ENCODE peak calls at places on chromosomes 7 and 10, in ten cellular contexts. One of them, this sample, is unnamed.

GRCh38 chr7:16774986-16775385 is 21.4 kb downstream of the TSPAN13 start:
- DNase-seq in sigmoid colon: no peak
- DNase-seq in transverse colon: no peak
- DNase-seq in A549: no peak
- DNase-seq in HepG2: no peak
- DNase-seq in upper lobe of left lung: no peak
- DNase-seq in ovary: no peak
- DNase-seq in tibial nerve: no peak
- DNase-seq in GM12878: no peak
- DNase-seq in K562: no peak
- DNase-seq in this sample: no peak

GRCh38 chr10:29306688-29307087 is 17.8 kb downstream of the LYZL1 start:
- DNase-seq in sigmoid colon: no peak
- DNase-seq in transverse colon: no peak
- DNase-seq in A549: no peak
- DNase-seq in HepG2: no peak
- DNase-seq in upper lobe of left lung: no peak
- DNase-seq in ovary: no peak
- DNase-seq in tibial nerve: no peak
- DNase-seq in GM12878: no peak
- DNase-seq in K562: no peak
- DNase-seq in this sample: no peak

GRCh38 chr10:113005380-113005779 is 55.3 kb downstream of the TCF7L2 start:
- DNase-seq in sigmoid colon: no peak
- DNase-seq in transverse colon: no peak
- DNase-seq in A549: no peak
- DNase-seq in HepG2: no peak
- DNase-seq in upper lobe of left lung: no peak
- DNase-seq in ovary: no peak
- DNase-seq in tibial nerve: no peak
- DNase-seq in GM12878: no peak
- DNase-seq in K562: no peak
- DNase-seq in this sample: no peak

GRCh38 chr7:107151538-107151937 is 17.3 kb upstream of the HBP1 start:
- DNase-seq in sigmoid colon: no peak
- DNase-seq in transverse colon: no peak
- DNase-seq in A549: no peak
- DNase-seq in HepG2: no peak
- DNase-seq in upper lobe of left lung: no peak
- DNase-seq in ovary: no peak
- DNase-seq in tibial nerve: no peak
- DNase-seq in GM12878: no peak
- DNase-seq in K562: no peak
- DNase-seq in this sample: no peak

GRCh38 chr10:53284615-53285182 is 512.1 kb upstream of the MBL2 start:
- DNase-seq in sigmoid colon: no peak
- DNase-seq in transverse colon: no peak
- DNase-seq in A549: no peak
- DNase-seq in HepG2: no peak
- DNase-seq in upper lobe of left lung: no peak
- DNase-seq in ovary: no peak
- DNase-seq in tibial nerve: no peak
- DNase-seq in GM12878: no peak
- DNase-seq in K562: no peak
- DNase-seq in this sample: no peak

GRCh38 chr10:102678842-102679289 is 34.6 kb downstream of the TRIM8 start:
- DNase-seq in sigmoid colon: peak; percentile 69
- DNase-seq in transverse colon: peak; percentile 71
- DNase-seq in A549: peak; percentile 74
- DNase-seq in HepG2: peak; percentile 76
- DNase-seq in upper lobe of left lung: peak; percentile 88
- DNase-seq in ovary: peak; percentile 75
- DNase-seq in tibial nerve: peak; percentile 53
- DNase-seq in GM12878: no peak
- DNase-seq in K562: peak; percentile 76
- DNase-seq in this sample: peak; percentile 81

GRCh38 chr7:45292481-45292880 is 134.9 kb downstream of the RAMP3 start:
- DNase-seq in sigmoid colon: no peak
- DNase-seq in transverse colon: no peak
- DNase-seq in A549: no peak
- DNase-seq in HepG2: no peak
- DNase-seq in upper lobe of left lung: no peak
- DNase-seq in ovary: no peak
- DNase-seq in tibial nerve: no peak
- DNase-seq in GM12878: no peak
- DNase-seq in K562: no peak
- DNase-seq in this sample: peak; percentile 30

GRCh38 chr7:68224041-68224534 is 1227.5 kb downstream of the TYW1 start:
- DNase-seq in sigmoid colon: no peak
- DNase-seq in transverse colon: no peak
- DNase-seq in A549: no peak
- DNase-seq in HepG2: no peak
- DNase-seq in upper lobe of left lung: peak; percentile 7
- DNase-seq in ovary: no peak
- DNase-seq in tibial nerve: peak; percentile 5
- DNase-seq in GM12878: no peak
- DNase-seq in K562: no peak
- DNase-seq in this sample: peak; percentile 79

GRCh38 chr7:17690030-17690429 is 250.3 kb downstream of the SNX13 start:
- DNase-seq in sigmoid colon: no peak
- DNase-seq in transverse colon: no peak
- DNase-seq in A549: no peak
- DNase-seq in HepG2: no peak
- DNase-seq in upper lobe of left lung: no peak
- DNase-seq in ovary: no peak
- DNase-seq in tibial nerve: no peak
- DNase-seq in GM12878: peak; percentile 11
- DNase-seq in K562: peak; percentile 14
- DNase-seq in this sample: no peak

GRCh38 chr7:149799397-149800168 is 26.2 kb upstream of the ZNF467 start:
- DNase-seq in sigmoid colon: no peak
- DNase-seq in transverse colon: peak; percentile 54
- DNase-seq in A549: no peak
- DNase-seq in HepG2: peak; percentile 35
- DNase-seq in upper lobe of left lung: peak; percentile 38
- DNase-seq in ovary: peak; percentile 44
- DNase-seq in tibial nerve: peak; percentile 12
- DNase-seq in GM12878: no peak
- DNase-seq in K562: peak; percentile 70
- DNase-seq in this sample: peak; percentile 75

GRCh38 chr10:122127943-122128342 is 139.0 kb downstream of the TACC2 start:
- DNase-seq in sigmoid colon: no peak
- DNase-seq in transverse colon: no peak
- DNase-seq in A549: no peak
- DNase-seq in HepG2: no peak
- DNase-seq in upper lobe of left lung: no peak
- DNase-seq in ovary: no peak
- DNase-seq in tibial nerve: no peak
- DNase-seq in GM12878: no peak
- DNase-seq in K562: no peak
- DNase-seq in this sample: no peak

GRCh38 chr10:132904169-132904813 is 38.1 kb downstream of the CFAP46 start:
- DNase-seq in sigmoid colon: peak; percentile 49
- DNase-seq in transverse colon: no peak
- DNase-seq in A549: peak; percentile 76
- DNase-seq in HepG2: peak; percentile 39
- DNase-seq in upper lobe of left lung: peak; percentile 43
- DNase-seq in ovary: peak; percentile 12
- DNase-seq in tibial nerve: no peak
- DNase-seq in GM12878: no peak
- DNase-seq in K562: peak; percentile 43
- DNase-seq in this sample: peak; percentile 90

GRCh38 chr10:127376071-127376470 is 173.0 kb upstream of the NPS start:
- DNase-seq in sigmoid colon: no peak
- DNase-seq in transverse colon: no peak
- DNase-seq in A549: no peak
- DNase-seq in HepG2: no peak
- DNase-seq in upper lobe of left lung: no peak
- DNase-seq in ovary: no peak
- DNase-seq in tibial nerve: no peak
- DNase-seq in GM12878: no peak
- DNase-seq in K562: no peak
- DNase-seq in this sample: no peak

GRCh38 chr10:32367793-32368453 is 21.0 kb upstream of the EPC1 start:
- DNase-seq in sigmoid colon: peak; percentile 83
- DNase-seq in transverse colon: peak; percentile 84
- DNase-seq in A549: no peak
- DNase-seq in HepG2: peak; percentile 54
- DNase-seq in upper lobe of left lung: no peak
- DNase-seq in ovary: peak; percentile 81
- DNase-seq in tibial nerve: peak; percentile 67
- DNase-seq in GM12878: no peak
- DNase-seq in K562: peak; percentile 77
- DNase-seq in this sample: peak; percentile 46

GRCh38 chr10:121891103-121891502 is 36.7 kb downstream of the ATE1 start:
- DNase-seq in sigmoid colon: no peak
- DNase-seq in transverse colon: no peak
- DNase-seq in A549: no peak
- DNase-seq in HepG2: no peak
- DNase-seq in upper lobe of left lung: no peak
- DNase-seq in ovary: no peak
- DNase-seq in tibial nerve: no peak
- DNase-seq in GM12878: no peak
- DNase-seq in K562: no peak
- DNase-seq in this sample: no peak

GRCh38 chr10:18140149-18140956 is at the start of gene CACNB2:
- DNase-seq in sigmoid colon: peak; percentile 93
- DNase-seq in transverse colon: peak; percentile 75
- DNase-seq in A549: no peak
- DNase-seq in HepG2: peak; percentile 10
- DNase-seq in upper lobe of left lung: peak; percentile 92
- DNase-seq in ovary: peak; percentile 88
- DNase-seq in tibial nerve: no peak
- DNase-seq in GM12878: no peak
- DNase-seq in K562: no peak
- DNase-seq in this sample: peak; percentile 86

GRCh38 chr7:106166651-106167342 is 54.7 kb upstream of the SYPL1 start:
- DNase-seq in sigmoid colon: no peak
- DNase-seq in transverse colon: peak; percentile 38
- DNase-seq in A549: peak; percentile 68
- DNase-seq in HepG2: peak; percentile 62
- DNase-seq in upper lobe of left lung: no peak
- DNase-seq in ovary: peak; percentile 41
- DNase-seq in tibial nerve: peak; percentile 73
- DNase-seq in GM12878: no peak
- DNase-seq in K562: peak; percentile 83
- DNase-seq in this sample: peak; percentile 73

GRCh38 chr7:159033956-159034938 is 110.4 kb downstream of the VIPR2 start:
- DNase-seq in sigmoid colon: peak; percentile 55
- DNase-seq in transverse colon: peak; percentile 5
- DNase-seq in A549: no peak
- DNase-seq in HepG2: no peak
- DNase-seq in upper lobe of left lung: no peak
- DNase-seq in ovary: no peak
- DNase-seq in tibial nerve: no peak
- DNase-seq in GM12878: no peak
- DNase-seq in K562: no peak
- DNase-seq in this sample: no peak

GRCh38 chr10:11304906-11305585 is 287.4 kb downstream of the CELF2 start:
- DNase-seq in sigmoid colon: no peak
- DNase-seq in transverse colon: no peak
- DNase-seq in A549: no peak
- DNase-seq in HepG2: no peak
- DNase-seq in upper lobe of left lung: no peak
- DNase-seq in ovary: no peak
- DNase-seq in tibial nerve: no peak
- DNase-seq in GM12878: no peak
- DNase-seq in K562: no peak
- DNase-seq in this sample: no peak
- TF ChIP-seq EP300 in sigmoid colon: no peak
- TF ChIP-seq EP300 in transverse colon: no peak
- TF ChIP-seq EP300 in A549: no peak
- TF ChIP-seq EP300 in HepG2: no peak
- TF ChIP-seq EP300 in upper lobe of left lung: no peak
- TF ChIP-seq EP300 in ovary: no peak
- TF ChIP-seq EP300 in tibial nerve: no peak
- TF ChIP-seq EP300 in GM12878: no peak
- TF ChIP-seq EP300 in K562: no peak
- TF ChIP-seq EP300 in this sample: no peak

DNA sequence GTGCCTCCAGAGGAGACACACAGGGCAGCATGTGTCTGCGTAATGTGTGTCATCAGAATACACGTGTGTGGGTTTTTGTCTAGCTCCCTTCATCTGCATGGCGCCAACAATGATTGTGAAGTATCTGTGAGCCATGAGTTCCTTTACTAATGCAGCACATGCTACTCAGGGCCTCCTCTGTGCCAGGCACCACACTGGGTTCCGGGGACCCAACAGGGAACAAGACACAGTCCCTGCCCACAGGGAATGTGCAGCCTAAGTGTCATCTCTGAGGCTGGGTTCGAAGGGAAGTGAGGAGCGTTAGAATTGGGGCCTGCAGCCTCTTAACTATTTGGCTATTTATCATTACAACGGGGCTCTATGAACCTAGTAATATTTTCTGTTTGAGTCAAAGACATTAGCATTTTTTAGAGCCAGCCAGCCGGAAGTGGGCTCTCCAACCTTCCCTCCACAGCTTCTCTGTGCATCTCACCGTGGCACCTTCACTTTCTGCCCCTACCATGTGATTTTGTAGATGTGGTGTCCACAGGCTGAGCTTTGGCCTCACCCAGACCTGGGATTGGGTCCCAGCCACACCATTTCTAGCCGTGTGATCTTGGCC is 43.9 kb upstream of the SRGN start:
- DNase-seq in sigmoid colon: no peak
- DNase-seq in transverse colon: no peak
- DNase-seq in A549: no peak
- DNase-seq in HepG2: no peak
- DNase-seq in upper lobe of left lung: no peak
- DNase-seq in ovary: no peak
- DNase-seq in tibial nerve: no peak
- DNase-seq in GM12878: no peak
- DNase-seq in K562: no peak
- DNase-seq in this sample: no peak
- TF ChIP-seq EP300 in sigmoid colon: no peak
- TF ChIP-seq EP300 in transverse colon: no peak
- TF ChIP-seq EP300 in A549: no peak
- TF ChIP-seq EP300 in HepG2: no peak
- TF ChIP-seq EP300 in upper lobe of left lung: no peak
- TF ChIP-seq EP300 in ovary: no peak
- TF ChIP-seq EP300 in tibial nerve: no peak
- TF ChIP-seq EP300 in GM12878: no peak
- TF ChIP-seq EP300 in K562: no peak
- TF ChIP-seq EP300 in this sample: no peak

GRCh38 chr10:12405342-12406320 is 56.3 kb downstream of the CAMK1D start:
- DNase-seq in sigmoid colon: no peak
- DNase-seq in transverse colon: no peak
- DNase-seq in A549: peak; percentile 53
- DNase-seq in HepG2: no peak
- DNase-seq in upper lobe of left lung: no peak
- DNase-seq in ovary: no peak
- DNase-seq in tibial nerve: no peak
- DNase-seq in GM12878: no peak
- DNase-seq in K562: no peak
- DNase-seq in this sample: no peak
- TF ChIP-seq EP300 in sigmoid colon: no peak
- TF ChIP-seq EP300 in transverse colon: no peak
- TF ChIP-seq EP300 in A549: peak; percentile 62
- TF ChIP-seq EP300 in HepG2: no peak
- TF ChIP-seq EP300 in upper lobe of left lung: no peak
- TF ChIP-seq EP300 in ovary: no peak
- TF ChIP-seq EP300 in tibial nerve: no peak
- TF ChIP-seq EP300 in GM12878: no peak
- TF ChIP-seq EP300 in K562: no peak
- TF ChIP-seq EP300 in this sample: no peak

GRCh38 chr10:9294865-9295264 is 1240.4 kb downstream of the GATA3 start:
- DNase-seq in sigmoid colon: no peak
- DNase-seq in transverse colon: no peak
- DNase-seq in A549: no peak
- DNase-seq in HepG2: no peak
- DNase-seq in upper lobe of left lung: no peak
- DNase-seq in ovary: no peak
- DNase-seq in tibial nerve: no peak
- DNase-seq in GM12878: no peak
- DNase-seq in K562: no peak
- DNase-seq in this sample: no peak
- TF ChIP-seq EP300 in sigmoid colon: no peak
- TF ChIP-seq EP300 in transverse colon: no peak
- TF ChIP-seq EP300 in A549: no peak
- TF ChIP-seq EP300 in HepG2: no peak
- TF ChIP-seq EP300 in upper lobe of left lung: no peak
- TF ChIP-seq EP300 in ovary: no peak
- TF ChIP-seq EP300 in tibial nerve: no peak
- TF ChIP-seq EP300 in GM12878: no peak
- TF ChIP-seq EP300 in K562: no peak
- TF ChIP-seq EP300 in this sample: peak; percentile 66